ENCODE peak calls at places on chromosome 4, in six cellular contexts. One of them, this sample, is unnamed.

GRCh38 chr4:15314974-15315373 is 112.9 kb upstream of the C1QTNF7 start:
- DNase-seq in CD8-positive, alpha-beta T cell: no peak
- DNase-seq in GM13977: no peak
- DNase-seq in B cell: no peak
- DNase-seq in epithelial cell of esophagus: peak; percentile 75
- DNase-seq in osteocyte: no peak
- DNase-seq in this sample: no peak

GRCh38 chr4:118911162-118911791 is 22.6 kb downstream of the SYNPO2 start:
- DNase-seq in CD8-positive, alpha-beta T cell: no peak
- DNase-seq in epithelial cell of esophagus: peak; percentile 25
- DNase-seq in osteocyte: no peak
- DNase-seq in B cell: no peak
- DNase-seq in GM13977: no peak
- DNase-seq in this sample: no peak

GRCh38 chr4:48031802-48032525 is 15.4 kb downstream of the NIPAL1 start:
- DNase-seq in CD8-positive, alpha-beta T cell: no peak
- DNase-seq in GM13977: no peak
- DNase-seq in epithelial cell of esophagus: no peak
- DNase-seq in osteocyte: no peak
- DNase-seq in B cell: no peak
- DNase-seq in this sample: no peak

GRCh38 chr4:168098257-168098717 is 6.0 kb downstream of the ANXA10 start:
- DNase-seq in epithelial cell of esophagus: peak; percentile 73
- DNase-seq in osteocyte: no peak
- DNase-seq in B cell: no peak
- DNase-seq in CD8-positive, alpha-beta T cell: no peak
- DNase-seq in GM13977: no peak
- DNase-seq in this sample: no peak

GRCh38 chr4:124685851-124686250 is 26.7 kb downstream of the ANKRD50 start:
- DNase-seq in B cell: no peak
- DNase-seq in CD8-positive, alpha-beta T cell: no peak
- DNase-seq in GM13977: no peak
- DNase-seq in epithelial cell of esophagus: no peak
- DNase-seq in osteocyte: no peak
- DNase-seq in this sample: no peak

GRCh38 chr4:162506253-162506652 is 342.5 kb upstream of the FSTL5 start:
- DNase-seq in epithelial cell of esophagus: no peak
- DNase-seq in B cell: no peak
- DNase-seq in osteocyte: no peak
- DNase-seq in GM13977: no peak
- DNase-seq in CD8-positive, alpha-beta T cell: no peak
- DNase-seq in this sample: no peak

GRCh38 chr4:94634266-94634665 is 123.5 kb upstream of the BMPR1B start:
- DNase-seq in osteocyte: no peak
- DNase-seq in GM13977: no peak
- DNase-seq in CD8-positive, alpha-beta T cell: no peak
- DNase-seq in epithelial cell of esophagus: no peak
- DNase-seq in B cell: no peak
- DNase-seq in this sample: no peak

GRCh38 chr4:3484057-3484973 is 21.2 kb downstream of the DOK7 start:
- DNase-seq in osteocyte: no peak
- DNase-seq in CD8-positive, alpha-beta T cell: no peak
- DNase-seq in epithelial cell of esophagus: peak; percentile 84
- DNase-seq in B cell: peak; percentile 90
- DNase-seq in GM13977: no peak
- DNase-seq in this sample: no peak

GRCh38 chr4:184647391-184648101 is 1.7 kb downstream of the CASP3 start:
- DNase-seq in B cell: peak; percentile 7
- DNase-seq in epithelial cell of esophagus: peak; percentile 29
- DNase-seq in osteocyte: no peak
- DNase-seq in CD8-positive, alpha-beta T cell: no peak
- DNase-seq in GM13977: no peak
- DNase-seq in this sample: no peak

GRCh38 chr4:127809173-127809800 is 27.2 kb downstream of the HSPA4L start:
- DNase-seq in GM13977: no peak
- DNase-seq in epithelial cell of esophagus: no peak
- DNase-seq in B cell: no peak
- DNase-seq in CD8-positive, alpha-beta T cell: no peak
- DNase-seq in osteocyte: no peak
- DNase-seq in this sample: no peak

GRCh38 chr4:42607011-42607726 is 49.7 kb downstream of the ATP8A1 start:
- DNase-seq in epithelial cell of esophagus: no peak
- DNase-seq in B cell: no peak
- DNase-seq in GM13977: no peak
- DNase-seq in CD8-positive, alpha-beta T cell: no peak
- DNase-seq in osteocyte: no peak
- DNase-seq in this sample: no peak

GRCh38 chr4:154622598-154622997 is 10.1 kb upstream of the FGG start:
- DNase-seq in B cell: peak; percentile 48
- DNase-seq in CD8-positive, alpha-beta T cell: no peak
- DNase-seq in GM13977: peak; percentile 66
- DNase-seq in osteocyte: no peak
- DNase-seq in epithelial cell of esophagus: peak; percentile 71
- DNase-seq in this sample: no peak

GRCh38 chr4:87274803-87275202 is 47.9 kb downstream of the HSD17B13 start:
- DNase-seq in epithelial cell of esophagus: no peak
- DNase-seq in osteocyte: no peak
- DNase-seq in CD8-positive, alpha-beta T cell: no peak
- DNase-seq in GM13977: no peak
- DNase-seq in B cell: no peak
- DNase-seq in this sample: no peak

GRCh38 chr4:155768370-155768769 is 9.5 kb downstream of the GUCY1B1 start:
- DNase-seq in GM13977: no peak
- DNase-seq in epithelial cell of esophagus: no peak
- DNase-seq in CD8-positive, alpha-beta T cell: no peak
- DNase-seq in osteocyte: no peak
- DNase-seq in B cell: no peak
- DNase-seq in this sample: no peak

GRCh38 chr4:23909671-23910070 is 19.8 kb upstream of the PPARGC1A start:
- DNase-seq in GM13977: no peak
- DNase-seq in epithelial cell of esophagus: peak; percentile 34
- DNase-seq in osteocyte: no peak
- DNase-seq in B cell: no peak
- DNase-seq in CD8-positive, alpha-beta T cell: no peak
- DNase-seq in this sample: no peak

GRCh38 chr4:101977096-101977495 is 186.6 kb downstream of the BANK1 start:
- DNase-seq in B cell: no peak
- DNase-seq in osteocyte: no peak
- DNase-seq in CD8-positive, alpha-beta T cell: no peak
- DNase-seq in GM13977: no peak
- DNase-seq in epithelial cell of esophagus: peak; percentile 98
- DNase-seq in this sample: no peak

GRCh38 chr4:24405926-24406325 is 178.4 kb downstream of the DHX15 start:
- DNase-seq in GM13977: no peak
- DNase-seq in epithelial cell of esophagus: no peak
- DNase-seq in CD8-positive, alpha-beta T cell: no peak
- DNase-seq in B cell: no peak
- DNase-seq in osteocyte: no peak
- DNase-seq in this sample: no peak

GRCh38 chr4:31081375-31081774 is 361.2 kb downstream of the PCDH7 start:
- DNase-seq in osteocyte: no peak
- DNase-seq in B cell: no peak
- DNase-seq in GM13977: no peak
- DNase-seq in CD8-positive, alpha-beta T cell: no peak
- DNase-seq in epithelial cell of esophagus: peak; percentile 55
- DNase-seq in this sample: no peak

GRCh38 chr4:52051615-52052474 is 741 bp downstream of the SPATA18 start:
- DNase-seq in osteocyte: peak; percentile 91
- DNase-seq in GM13977: peak; percentile 75
- DNase-seq in CD8-positive, alpha-beta T cell: no peak
- DNase-seq in B cell: peak; percentile 36
- DNase-seq in epithelial cell of esophagus: peak; percentile 98
- DNase-seq in this sample: no peak

GRCh38 chr4:113684534-113685091 is 76.9 kb downstream of the CAMK2D start:
- DNase-seq in CD8-positive, alpha-beta T cell: no peak
- DNase-seq in GM13977: no peak
- DNase-seq in osteocyte: peak; percentile 84
- DNase-seq in epithelial cell of esophagus: peak; percentile 38
- DNase-seq in B cell: no peak
- DNase-seq in this sample: no peak

GRCh38 chr4:23333946-23334878 is 555.6 kb downstream of the PPARGC1A start:
- DNase-seq in CD8-positive, alpha-beta T cell: no peak
- DNase-seq in B cell: no peak
- DNase-seq in osteocyte: no peak
- DNase-seq in GM13977: no peak
- DNase-seq in epithelial cell of esophagus: peak; percentile 86
- DNase-seq in this sample: no peak

GRCh38 chr4:143411527-143412480 is 75.1 kb downstream of the GAB1 start:
- DNase-seq in B cell: no peak
- DNase-seq in epithelial cell of esophagus: peak; percentile 9
- DNase-seq in osteocyte: no peak
- DNase-seq in GM13977: no peak
- DNase-seq in CD8-positive, alpha-beta T cell: no peak
- DNase-seq in this sample: no peak

GRCh38 chr4:85968945-85969830 is 390.7 kb downstream of the MAPK10 start:
- DNase-seq in epithelial cell of esophagus: peak; percentile 54
- DNase-seq in CD8-positive, alpha-beta T cell: no peak
- DNase-seq in osteocyte: no peak
- DNase-seq in GM13977: peak; percentile 27
- DNase-seq in B cell: peak; percentile 53
- DNase-seq in this sample: no peak

GRCh38 chr4:155530290-155530689 is 136.4 kb upstream of the GUCY1A1 start:
- DNase-seq in CD8-positive, alpha-beta T cell: no peak
- DNase-seq in B cell: no peak
- DNase-seq in epithelial cell of esophagus: peak; percentile 81
- DNase-seq in osteocyte: no peak
- DNase-seq in GM13977: no peak
- DNase-seq in this sample: no peak

GRCh38 chr4:110516106-110516922 is 40.4 kb downstream of the ENPEP start:
- DNase-seq in epithelial cell of esophagus: peak; percentile 85
- DNase-seq in CD8-positive, alpha-beta T cell: peak; percentile 78
- DNase-seq in GM13977: peak; percentile 19
- DNase-seq in osteocyte: no peak
- DNase-seq in B cell: peak; percentile 71
- DNase-seq in this sample: peak; percentile 58

GRCh38 chr4:10736266-10736665 is 51.7 kb upstream of the CLNK start:
- DNase-seq in osteocyte: no peak
- DNase-seq in epithelial cell of esophagus: no peak
- DNase-seq in GM13977: no peak
- DNase-seq in CD8-positive, alpha-beta T cell: no peak
- DNase-seq in B cell: no peak
- DNase-seq in this sample: no peak

GRCh38 chr4:10737335-10737734 is 52.8 kb upstream of the CLNK start:
- DNase-seq in osteocyte: no peak
- DNase-seq in epithelial cell of esophagus: no peak
- DNase-seq in B cell: no peak
- DNase-seq in GM13977: no peak
- DNase-seq in CD8-positive, alpha-beta T cell: no peak
- DNase-seq in this sample: no peak

GRCh38 chr4:10738826-10739489 is 54.4 kb upstream of the CLNK start:
- DNase-seq in CD8-positive, alpha-beta T cell: no peak
- DNase-seq in epithelial cell of esophagus: peak; percentile 37
- DNase-seq in osteocyte: no peak
- DNase-seq in GM13977: no peak
- DNase-seq in B cell: no peak
- DNase-seq in this sample: no peak

GRCh38 chr4:10734697-10735096 is 50.1 kb upstream of the CLNK start:
- DNase-seq in osteocyte: no peak
- DNase-seq in epithelial cell of esophagus: no peak
- DNase-seq in B cell: no peak
- DNase-seq in GM13977: no peak
- DNase-seq in CD8-positive, alpha-beta T cell: no peak
- DNase-seq in this sample: no peak

GRCh38 chr4:10736895-10737294 is 52.3 kb upstream of the CLNK start:
- DNase-seq in epithelial cell of esophagus: no peak
- DNase-seq in B cell: no peak
- DNase-seq in osteocyte: no peak
- DNase-seq in GM13977: no peak
- DNase-seq in CD8-positive, alpha-beta T cell: no peak
- DNase-seq in this sample: no peak
- TF ChIP-seq CTCF in epithelial cell of esophagus: no peak
- TF ChIP-seq CTCF in B cell: no peak
- TF ChIP-seq CTCF in osteocyte: no peak
- TF ChIP-seq CTCF in GM13977: no peak
- TF ChIP-seq CTCF in CD8-positive, alpha-beta T cell: no peak
- TF ChIP-seq CTCF in this sample: no peak

GRCh38 chr4:120973207-120973606 is 50.7 kb upstream of the PRDM5 start:
- DNase-seq in osteocyte: no peak
- DNase-seq in epithelial cell of esophagus: no peak
- DNase-seq in CD8-positive, alpha-beta T cell: no peak
- DNase-seq in B cell: no peak
- DNase-seq in GM13977: no peak
- DNase-seq in this sample: no peak

DNA sequence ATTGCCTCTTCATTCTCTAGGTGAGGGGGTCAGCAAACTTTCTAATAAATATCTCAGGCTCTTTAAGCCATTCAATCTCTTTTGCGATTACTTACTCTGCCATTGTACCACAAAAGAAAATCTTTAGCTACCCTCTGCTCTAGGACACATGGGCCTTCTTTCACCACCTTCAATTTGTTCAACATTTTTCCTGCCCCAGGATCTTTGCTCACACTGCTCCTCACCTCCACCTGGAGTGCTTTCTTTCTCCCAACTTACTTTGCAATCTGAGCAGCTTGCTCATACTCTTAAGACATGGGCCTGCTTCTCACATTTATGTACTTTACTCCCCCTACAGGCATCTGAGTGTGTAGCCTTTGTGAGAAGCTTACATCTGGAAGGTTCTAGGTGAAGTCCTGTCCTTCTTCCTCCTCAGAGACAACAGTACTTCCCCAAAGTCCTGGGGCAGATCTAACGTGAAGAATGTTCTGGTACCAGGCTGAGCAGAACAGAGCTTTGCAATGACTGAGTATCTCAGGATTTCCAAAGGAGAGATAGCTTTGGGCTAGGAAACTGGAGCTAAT is 55.0 kb upstream of the PRDM5 start:
- DNase-seq in GM13977: peak; percentile 40
- DNase-seq in B cell: no peak
- DNase-seq in osteocyte: no peak
- DNase-seq in epithelial cell of esophagus: peak; percentile 71
- DNase-seq in CD8-positive, alpha-beta T cell: no peak
- DNase-seq in this sample: no peak
- TF ChIP-seq CTCF in GM13977: peak; percentile 55
- TF ChIP-seq CTCF in B cell: no peak
- TF ChIP-seq CTCF in osteocyte: peak; percentile 65
- TF ChIP-seq CTCF in epithelial cell of esophagus: peak; percentile 68
- TF ChIP-seq CTCF in CD8-positive, alpha-beta T cell: peak; percentile 45
- TF ChIP-seq CTCF in this sample: no peak

GRCh38 chr4:151045907-151046306 is 30.8 kb upstream of the LRBA start:
- DNase-seq in B cell: no peak
- DNase-seq in CD8-positive, alpha-beta T cell: no peak
- DNase-seq in osteocyte: no peak
- DNase-seq in epithelial cell of esophagus: peak; percentile 15
- DNase-seq in GM13977: peak; percentile 52
- DNase-seq in this sample: no peak
- TF ChIP-seq CTCF in B cell: no peak
- TF ChIP-seq CTCF in CD8-positive, alpha-beta T cell: no peak
- TF ChIP-seq CTCF in osteocyte: no peak
- TF ChIP-seq CTCF in epithelial cell of esophagus: no peak
- TF ChIP-seq CTCF in GM13977: peak; percentile 48
- TF ChIP-seq CTCF in this sample: no peak

GRCh38 chr4:178598672-178599071 is 1156.4 kb upstream of the AGA start:
- DNase-seq in epithelial cell of esophagus: no peak
- DNase-seq in B cell: no peak
- DNase-seq in osteocyte: no peak
- DNase-seq in CD8-positive, alpha-beta T cell: no peak
- DNase-seq in GM13977: no peak
- DNase-seq in this sample: no peak

GRCh38 chr4:178602833-178603232 is 1160.6 kb upstream of the AGA start:
- DNase-seq in GM13977: no peak
- DNase-seq in osteocyte: no peak
- DNase-seq in CD8-positive, alpha-beta T cell: no peak
- DNase-seq in B cell: no peak
- DNase-seq in epithelial cell of esophagus: peak; percentile 54
- DNase-seq in this sample: no peak

GRCh38 chr4:178599521-178599920 is 1157.3 kb upstream of the AGA start:
- DNase-seq in epithelial cell of esophagus: peak; percentile 6
- DNase-seq in osteocyte: no peak
- DNase-seq in B cell: no peak
- DNase-seq in CD8-positive, alpha-beta T cell: no peak
- DNase-seq in GM13977: no peak
- DNase-seq in this sample: no peak
- TF ChIP-seq CTCF in epithelial cell of esophagus: peak; percentile 16
- TF ChIP-seq CTCF in osteocyte: peak; percentile 39
- TF ChIP-seq CTCF in B cell: no peak
- TF ChIP-seq CTCF in CD8-positive, alpha-beta T cell: no peak
- TF ChIP-seq CTCF in GM13977: peak; percentile 18
- TF ChIP-seq CTCF in this sample: no peak

This sample was measured in natural killer cell.